ENCODE peak calls at places on chromosomes 7 and 10, in five cellular contexts. T, P, W, V and S are unnamed samples.

GRCh38 chr10:30991647-30992011 is 40.0 kb downstream of the ZNF438 start:
- DNase-seq in T (no peak), P (no peak), W (no peak), V (no peak), S (no peak)

GRCh38 chr7:94008537-94008936 is 4.4 kb upstream of the BET1 start:
- DNase-seq in T (no peak), P (no peak), W (no peak), V (no peak), S (no peak)

GRCh38 chr10:88791924-88792323 is 10.6 kb upstream of the LIPM start:
- DNase-seq in T (no peak), P (peak), W (peak), V (no peak), S (no peak)

GRCh38 chr7:36806897-36807296 is 82.6 kb upstream of the AOAH start:
- DNase-seq in T (no peak), P (no peak), W (no peak), V (no peak), S (no peak)

GRCh38 chr10:113764598-113764997 is 13.1 kb downstream of the PLEKHS1 start:
- DNase-seq in T (no peak), P (no peak), W (no peak), V (no peak), S (no peak)

GRCh38 chr7:43554423-43554822 is 28.5 kb upstream of the STK17A start:
- DNase-seq in T (no peak), P (no peak), W (no peak), V (no peak), S (no peak)

GRCh38 chr10:76382381-76382851 is 951.0 kb downstream of the LRMDA start:
- DNase-seq in T (no peak), P (no peak), W (no peak), V (no peak), S (no peak)

GRCh38 chr10:132329565-132330485 is 2.2 kb upstream of the LRRC27 start:
- DNase-seq in T (no peak), P (no peak), W (peak), V (no peak), S (no peak)

GRCh38 chr10:31749981-31750850 is 178.4 kb downstream of the ARHGAP12 start:
- DNase-seq in T (peak), P (peak), W (no peak), V (no peak), S (no peak)

GRCh38 chr10:119725550-119726290 is at the start of gene INPP5F:
- DNase-seq in T (peak), P (peak), W (peak), V (peak), S (peak)
- TF ChIP-seq CTCF in T (no peak), P (no peak), W (peak), V (peak), S (no peak)

GRCh38 chr7:141975806-141976523 is 2.4 kb upstream of the TAS2R38 start:
- DNase-seq in T (peak), P (peak), W (peak), V (peak), S (peak)
- H3K4me3 ChIP-seq in T (peak), P (peak), W (peak), V (no peak), S (peak)

DNA sequence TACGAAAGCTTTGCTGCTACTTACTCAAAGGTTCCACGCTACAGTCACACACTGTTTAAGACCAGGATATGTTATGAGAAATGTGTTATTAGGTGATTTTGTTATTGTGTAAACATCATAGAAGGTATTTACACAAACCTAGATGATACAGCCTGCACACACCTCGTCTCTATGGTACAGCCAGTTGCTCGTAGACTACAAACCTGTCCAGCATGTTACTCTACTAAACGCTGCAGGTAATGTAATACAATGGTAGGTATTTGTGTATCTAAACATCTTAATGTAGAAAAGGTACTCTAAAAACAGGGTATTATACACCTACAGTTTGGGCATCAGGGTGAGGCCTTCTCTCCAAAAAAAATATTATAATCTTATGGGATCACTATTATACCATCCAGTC is 181.2 kb downstream of the MYOF start:
- DNase-seq in T (no peak), P (no peak), W (no peak), V (no peak), S (no peak)
- H3K27ac ChIP-seq in T (no peak), P (no peak), W (no peak), V (no peak), S (no peak)

GRCh38 chr10:80509108-80509402 is 28.6 kb upstream of the SH2D4B start:
- DNase-seq in T (no peak), P (no peak), W (no peak), V (no peak), S (no peak)

GRCh38 chr10:80504897-80505465 is 32.7 kb upstream of the SH2D4B start:
- DNase-seq in T (no peak), P (no peak), W (no peak), V (no peak), S (no peak)

GRCh38 chr10:80506189-80506575 is 31.5 kb upstream of the SH2D4B start:
- DNase-seq in T (no peak), P (peak), W (peak), V (no peak), S (no peak)

GRCh38 chr10:80507484-80507880 is 30.2 kb upstream of the SH2D4B start:
- DNase-seq in T (no peak), P (no peak), W (no peak), V (no peak), S (no peak)

GRCh38 chr10:80506836-80507483 is 30.7 kb upstream of the SH2D4B start:
- DNase-seq in T (no peak), P (no peak), W (no peak), V (no peak), S (no peak)
- TF ChIP-seq CTCF in T (no peak), P (no peak), W (no peak), V (no peak), S (no peak)